ENCODE peak calls at places on chromosomes 13 and 19, in five cellular contexts. One of them, this sample, is unnamed.

GRCh38 chr19:1269478-1270167 is 491 bp downstream of the CIRBP start:
- DNase-seq in neural crest cell: peak; percentile 82
- DNase-seq in activated CD4-positive, alpha-beta T cell treated with anti-CD3 and anti-CD28 coated beads for 4 hours: peak; percentile 81
- DNase-seq in AG08396: peak; percentile 94
- DNase-seq in MM.1S: peak; percentile 90
- DNase-seq in this sample: peak; percentile 94

GRCh38 chr19:28577199-28577598 is 635.8 kb downstream of the UQCRFS1 start:
- DNase-seq in neural crest cell: no peak
- DNase-seq in AG08396: no peak
- DNase-seq in activated CD4-positive, alpha-beta T cell treated with anti-CD3 and anti-CD28 coated beads for 4 hours: no peak
- DNase-seq in MM.1S: no peak
- DNase-seq in this sample: no peak

GRCh38 chr19:53055117-53055516 is 10.6 kb downstream of the ERVV-2 start:
- DNase-seq in neural crest cell: no peak
- DNase-seq in activated CD4-positive, alpha-beta T cell treated with anti-CD3 and anti-CD28 coated beads for 4 hours: no peak
- DNase-seq in AG08396: peak; percentile 34
- DNase-seq in MM.1S: no peak
- DNase-seq in this sample: no peak

GRCh38 chr19:50815443-50815842 is 8.1 kb downstream of the KLK1 start:
- DNase-seq in activated CD4-positive, alpha-beta T cell treated with anti-CD3 and anti-CD28 coated beads for 4 hours: no peak
- DNase-seq in neural crest cell: no peak
- DNase-seq in AG08396: no peak
- DNase-seq in MM.1S: no peak
- DNase-seq in this sample: no peak

GRCh38 chr19:44847144-44848035 is 1.3 kb downstream of the NECTIN2 start:
- DNase-seq in neural crest cell: peak; percentile 20
- DNase-seq in MM.1S: no peak
- DNase-seq in activated CD4-positive, alpha-beta T cell treated with anti-CD3 and anti-CD28 coated beads for 4 hours: no peak
- DNase-seq in AG08396: peak; percentile 62
- DNase-seq in this sample: peak; percentile 56

GRCh38 chr13:32261567-32261966 is 53.6 kb downstream of the ZAR1L start:
- DNase-seq in activated CD4-positive, alpha-beta T cell treated with anti-CD3 and anti-CD28 coated beads for 4 hours: no peak
- DNase-seq in MM.1S: no peak
- DNase-seq in neural crest cell: no peak
- DNase-seq in AG08396: peak; percentile 64
- DNase-seq in this sample: no peak

GRCh38 chr13:93758575-93758974 is 532.0 kb downstream of the GPC6 start:
- DNase-seq in neural crest cell: no peak
- DNase-seq in MM.1S: no peak
- DNase-seq in activated CD4-positive, alpha-beta T cell treated with anti-CD3 and anti-CD28 coated beads for 4 hours: no peak
- DNase-seq in AG08396: no peak
- DNase-seq in this sample: no peak

GRCh38 chr13:94323746-94324408 is 155.6 kb downstream of the DCT start:
- DNase-seq in activated CD4-positive, alpha-beta T cell treated with anti-CD3 and anti-CD28 coated beads for 4 hours: peak; percentile 12
- DNase-seq in AG08396: no peak
- DNase-seq in MM.1S: no peak
- DNase-seq in neural crest cell: no peak
- DNase-seq in this sample: no peak

GRCh38 chr13:50303963-50304721 is 288.9 kb downstream of the KCNRG start:
- DNase-seq in neural crest cell: no peak
- DNase-seq in activated CD4-positive, alpha-beta T cell treated with anti-CD3 and anti-CD28 coated beads for 4 hours: no peak
- DNase-seq in AG08396: no peak
- DNase-seq in MM.1S: no peak
- DNase-seq in this sample: no peak

GRCh38 chr19:29329460-29330134 is 116.6 kb upstream of the UQCRFS1 start:
- DNase-seq in activated CD4-positive, alpha-beta T cell treated with anti-CD3 and anti-CD28 coated beads for 4 hours: no peak
- DNase-seq in MM.1S: peak; percentile 18
- DNase-seq in AG08396: no peak
- DNase-seq in neural crest cell: peak; percentile 38
- DNase-seq in this sample: no peak

GRCh38 chr13:112932971-112933370 is 36.0 kb upstream of the MCF2L start:
- DNase-seq in MM.1S: no peak
- DNase-seq in neural crest cell: no peak
- DNase-seq in activated CD4-positive, alpha-beta T cell treated with anti-CD3 and anti-CD28 coated beads for 4 hours: no peak
- DNase-seq in AG08396: no peak
- DNase-seq in this sample: no peak

This sample was measured in HuH-7.5.